ENCODE peak calls at places on chromosome 22, in ten cellular contexts. J, S, T, E, W, Q, X, F, D and U are unnamed samples.

GRCh38 chr22:32333141-32333768 is 24.4 kb upstream of the RFPL3 start:
- DNase-seq in J (no peak), S (no peak), T (no peak), E (no peak), W (no peak), Q (no peak), X (no peak), F (no peak), D (no peak), U (no peak)

GRCh38 chr22:22706253-22706940 is 62.0 kb downstream of the GGTLC2 start:
- DNase-seq in J (no peak), S (no peak), T (no peak), E (no peak), W (no peak), Q (no peak), X (no peak), F (no peak), D (no peak), U (no peak)

GRCh38 chr22:47286590-47286989 is 524.1 kb downstream of the TBC1D22A start:
- DNase-seq in J (no peak), S (no peak), T (no peak), E (no peak), W (no peak), Q (no peak), X (no peak), F (no peak), D (no peak), U (no peak)

GRCh38 chr22:39765029-39765428 is 128.5 kb downstream of the ENTHD1 start:
- DNase-seq in J (no peak), S (no peak), T (no peak), E (no peak), W (no peak), Q (no peak), X (no peak), F (no peak), D (no peak), U (no peak)

GRCh38 chr22:19891350-19892248 is 36.9 kb upstream of the GNB1L start:
- DNase-seq in J (no peak), S (no peak), T (peak; percentile 59), E (peak; percentile 64), W (peak; percentile 61), Q (no peak), X (peak; percentile 75), F (peak; percentile 67), D (no peak), U (peak; percentile 78)

GRCh38 chr22:27669798-27670599 is 131.6 kb downstream of the MN1 start:
- DNase-seq in J (no peak), S (no peak), T (no peak), E (no peak), W (no peak), Q (no peak), X (no peak), F (no peak), D (no peak), U (no peak)

GRCh38 chr22:43398246-43398645 is 13.6 kb upstream of the MPPED1 start:
- DNase-seq in J (no peak), S (no peak), T (no peak), E (no peak), W (no peak), Q (no peak), X (no peak), F (no peak), D (no peak), U (no peak)

GRCh38 chr22:50119768-50120251 is 30.0 kb downstream of the MOV10L1 start:
- DNase-seq in J (no peak), S (no peak), T (no peak), E (no peak), W (no peak), Q (no peak), X (no peak), F (no peak), D (no peak), U (no peak)